ENCODE peak calls at places on chromosome 22, in four cellular contexts. E is tibial nerve, P is AG04450, Y is kidney. H is an unnamed sample.

GRCh38 chr22:42945736-42946135 is 69.2 kb downstream of the PACSIN2 start:
- DNase-seq in E (no peak), P (no peak), Y (no peak), H (no peak)

GRCh38 chr22:39471421-39472141 is 14.8 kb downstream of the MGAT3 start:
- DNase-seq in E (no peak), P (no peak), Y (no peak), H (no peak)

GRCh38 chr22:20524004-20524481 is 16.6 kb downstream of the MED15 start:
- DNase-seq in E (no peak), P (no peak), Y (no peak), H (no peak)

GRCh38 chr22:31820655-31821054 is 66.8 kb downstream of the DEPDC5 start:
- DNase-seq in E (no peak), P (no peak), Y (no peak), H (no peak)

GRCh38 chr22:33247758-33248157 is 189.6 kb upstream of the SYN3 start:
- DNase-seq in E (no peak), P (no peak), Y (no peak), H (no peak)

GRCh38 chr22:25109878-25110595 is 89.6 kb upstream of the CRYBB3 start:
- DNase-seq in E (no peak), P (no peak), Y (no peak), H (no peak)

GRCh38 chr22:29481265-29482000 is 1.4 kb downstream of the NEFH start:
- DNase-seq in E (no peak), P (no peak), Y (no peak), H (no peak)

GRCh38 chr22:24325105-24325757 is 54.6 kb downstream of the SPECC1L start:
- DNase-seq in E (no peak), P (peak; percentile 57), Y (no peak), H (no peak)

GRCh38 chr22:43862074-43862881 is at the start of gene SULT4A1:
- DNase-seq in E (no peak), P (no peak), Y (peak; percentile 59), H (no peak)

GRCh38 chr22:24434472-24435322 is 7.3 kb downstream of the ADORA2A start:
- DNase-seq in E (no peak), P (no peak), Y (peak; percentile 87), H (peak; percentile 61)

GRCh38 chr22:43483669-43484068 is 71.9 kb downstream of the MPPED1 start:
- DNase-seq in E (no peak), P (no peak), Y (peak; percentile 45), H (no peak)

GRCh38 chr22:44029069-44029468 is 5.0 kb downstream of the PARVB start:
- DNase-seq in E (no peak), P (no peak), Y (no peak), H (no peak)

GRCh38 chr22:30861688-30862552 is 106.7 kb downstream of the MORC2 start:
- DNase-seq in E (peak; percentile 6), P (no peak), Y (peak; percentile 57), H (peak; percentile 7)

GRCh38 chr22:43162412-43163150 is 11.2 kb downstream of the TSPO start:
- DNase-seq in E (no peak), P (no peak), Y (peak; percentile 71), H (no peak)

GRCh38 chr22:25706197-25706596 is 35.8 kb upstream of the MYO18B start:
- DNase-seq in E (no peak), P (no peak), Y (no peak), H (no peak)

GRCh38 chr22:35352214-35353111 is 28.4 kb upstream of the HMOX1 start:
- DNase-seq in E (peak; percentile 35), P (no peak), Y (peak; percentile 92), H (peak; percentile 84)

GRCh38 chr22:20141186-20142077 is 9.4 kb downstream of the CCDC188 start:
- DNase-seq in E (no peak), P (peak; percentile 50), Y (no peak), H (no peak)

GRCh38 chr22:32591620-32592019 is 117.0 kb downstream of the FBXO7 start:
- DNase-seq in E (no peak), P (no peak), Y (no peak), H (no peak)

GRCh38 chr22:39598017-39598965 is 27.7 kb downstream of the CACNA1I start:
- DNase-seq in E (no peak), P (no peak), Y (peak; percentile 81), H (no peak)

GRCh38 chr22:41654322-41654721 is 33.2 kb downstream of the XRCC6 start:
- DNase-seq in E (no peak), P (no peak), Y (no peak), H (no peak)

GRCh38 chr22:22936190-22936914 is 48.7 kb downstream of the IGLL5 start:
- DNase-seq in E (no peak), P (no peak), Y (no peak), H (no peak)

GRCh38 chr22:22935546-22936157 is 48.0 kb downstream of the IGLL5 start:
- DNase-seq in E (no peak), P (no peak), Y (peak; percentile 76), H (no peak)

GRCh38 chr22:22934543-22935055 is 47.0 kb downstream of the IGLL5 start:
- DNase-seq in E (no peak), P (no peak), Y (peak; percentile 51), H (no peak)

GRCh38 chr22:22933807-22934542 is 46.4 kb downstream of the IGLL5 start:
- DNase-seq in E (no peak), P (no peak), Y (peak; percentile 58), H (no peak)

DNA sequence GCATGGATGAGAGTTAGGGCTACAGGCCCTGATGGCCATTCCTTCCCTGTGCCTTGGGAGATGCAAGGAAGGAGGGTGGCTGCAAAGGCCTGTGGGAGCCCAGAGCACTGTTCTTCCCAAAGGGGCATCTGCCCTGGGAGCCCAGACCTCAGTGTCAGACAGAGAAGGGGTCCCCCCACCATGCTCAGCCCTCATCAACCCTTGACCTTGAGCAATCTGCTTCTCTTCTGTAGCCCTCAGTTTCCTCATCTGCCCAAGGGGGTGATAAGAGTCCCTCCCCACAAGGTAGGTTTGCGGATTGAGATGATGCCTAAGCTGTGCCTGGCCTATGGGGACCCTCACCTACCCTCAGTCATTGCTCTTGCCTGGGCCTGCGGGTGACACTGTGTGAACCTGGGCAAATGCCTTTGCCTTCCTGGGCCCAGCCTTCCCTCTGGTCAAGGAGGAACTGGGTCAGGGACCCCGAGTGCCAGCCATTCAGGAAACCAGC is 47.5 kb downstream of the IGLL5 start:
- DNase-seq in E (no peak), P (no peak), Y (peak; percentile 53), H (no peak)
- H3K4me3 ChIP-seq in E (no peak overlapping the region), P (no peak overlapping the region), Y (no peak overlapping the region), H (no peak overlapping the region)

GRCh38 chr22:49393526-49393925 is 434.1 kb downstream of the BRD1 start:
- DNase-seq in E (no peak), P (no peak), Y (no peak), H (no peak)

GRCh38 chr22:49395617-49396016 is 432.1 kb downstream of the BRD1 start:
- DNase-seq in E (no peak), P (no peak), Y (no peak), H (no peak)

GRCh38 chr22:49392841-49393510 is 434.7 kb downstream of the BRD1 start:
- DNase-seq in E (no peak), P (no peak), Y (no peak), H (no peak)

GRCh38 chr22:49392247-49392646 is 435.4 kb downstream of the BRD1 start:
- DNase-seq in E (no peak), P (no peak), Y (no peak), H (no peak)

DNA sequence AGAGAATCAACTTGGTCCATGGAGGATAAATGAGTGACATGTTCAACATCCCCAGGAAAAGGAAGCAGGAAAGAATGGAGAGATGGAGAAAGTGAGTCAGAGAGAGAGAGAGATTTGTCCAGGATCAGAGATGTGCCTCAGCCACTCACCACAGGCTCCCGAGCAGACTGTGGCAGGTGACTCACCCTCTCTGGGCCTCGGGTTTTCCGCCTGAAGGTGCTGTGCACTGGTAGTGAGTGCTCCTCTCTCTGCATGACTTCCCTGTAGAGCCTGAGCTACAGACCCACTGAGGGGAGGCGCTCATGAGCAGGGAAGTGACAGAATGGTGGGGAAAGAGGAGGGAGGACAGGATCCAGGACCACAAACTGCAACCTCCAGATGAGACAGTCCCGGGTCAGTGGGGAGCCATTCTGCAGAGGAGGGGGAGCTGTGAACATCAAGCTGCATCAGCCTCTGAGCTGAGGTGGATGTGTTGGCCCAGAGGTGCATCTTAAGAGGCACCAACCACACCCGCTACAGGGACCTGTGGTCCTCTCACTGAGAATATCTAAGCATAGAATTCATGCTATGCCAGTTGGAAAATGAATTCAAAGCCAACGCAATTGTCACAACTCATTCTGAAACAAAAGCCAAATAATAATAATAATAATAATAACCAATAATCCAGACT is 433.4 kb downstream of the BRD1 start:
- DNase-seq in E (no peak), P (no peak), Y (no peak), H (no peak)
- H3K9me3 ChIP-seq in E (peaks cover 31% of the 10 kb centered on the region), P (peaks cover 77% of the 10 kb centered on the region), Y (no peaks in the 10 kb centered on the region), H (peaks cover 8% of the 10 kb centered on the region)

GRCh38 chr22:21651521-21652009 is 9.5 kb downstream of the SDF2L1 start:
- DNase-seq in E (no peak), P (no peak), Y (no peak), H (no peak)

GRCh38 chr22:21650823-21651520 is 8.9 kb downstream of the SDF2L1 start:
- DNase-seq in E (no peak), P (no peak), Y (no peak), H (no peak)

GRCh38 chr22:21650280-21650679 is 8.2 kb downstream of the SDF2L1 start:
- DNase-seq in E (no peak), P (no peak), Y (no peak), H (no peak)

GRCh38 chr22:21652547-21653545 is 10.7 kb downstream of the SDF2L1 start:
- DNase-seq in E (no peak), P (no peak), Y (no peak), H (no peak)

DNA sequence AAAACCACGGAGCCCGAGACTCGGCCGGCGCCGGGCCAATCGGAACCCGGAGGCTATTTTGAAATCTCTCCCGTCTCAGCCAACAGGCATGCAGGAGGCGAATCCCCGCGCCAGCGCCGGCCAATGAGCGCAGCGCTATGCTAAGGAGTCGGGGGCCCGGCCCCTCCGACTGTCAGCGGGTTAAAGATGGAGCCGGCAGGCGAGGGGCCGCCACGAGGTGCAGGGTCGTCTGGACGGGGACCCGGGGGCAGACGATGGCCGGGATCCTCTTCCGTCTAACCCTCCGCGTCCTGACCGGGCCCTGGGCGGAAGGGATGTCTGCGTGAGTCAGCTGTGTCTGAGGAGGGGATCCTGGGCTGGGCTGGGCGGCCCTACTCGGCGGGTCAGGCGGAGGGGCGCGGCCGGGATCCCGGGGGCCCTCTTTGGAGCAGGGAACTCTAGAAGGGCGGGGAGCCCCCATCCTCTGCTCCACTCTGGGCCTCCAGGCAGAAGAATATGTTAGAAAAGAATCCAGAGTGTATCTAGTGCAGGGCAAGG is 10.0 kb downstream of the SDF2L1 start:
- DNase-seq in E (peak; percentile 78), P (peak; percentile 56), Y (peak; percentile 94), H (peak; percentile 89)
- H3K27ac ChIP-seq in E (no peak overlapping the region), P (peak overlapping the region; percentile 47), Y (no peak overlapping the region), H (no peak overlapping the region)

DNA sequence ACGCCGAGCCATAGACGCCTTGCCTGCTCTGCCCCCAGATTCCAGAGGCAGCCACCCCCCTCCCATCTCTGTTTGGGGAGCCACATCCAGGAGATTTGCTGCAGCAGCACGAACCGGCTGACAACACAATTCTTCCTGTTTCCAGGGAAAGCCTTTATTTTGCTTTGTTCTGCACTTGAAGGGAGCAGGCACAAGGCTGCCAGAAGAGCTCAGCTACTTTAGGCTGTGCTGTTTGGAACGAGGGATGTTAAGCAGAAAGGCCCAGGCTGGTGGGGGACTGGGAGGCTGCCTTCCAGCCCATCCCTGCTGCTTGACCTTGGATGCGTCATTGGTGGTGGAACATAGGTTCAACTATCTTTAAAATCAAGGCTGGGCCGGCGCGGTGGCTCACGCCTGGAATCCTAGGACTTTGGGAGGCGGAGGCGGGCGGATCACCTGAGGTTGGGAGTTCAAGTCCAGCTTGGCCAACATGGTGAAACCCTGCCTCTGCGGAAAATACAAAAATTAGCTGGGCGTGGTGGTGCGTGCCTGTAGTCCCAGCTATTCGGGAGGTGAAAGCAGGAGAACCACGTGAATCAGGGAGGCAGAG is 243.9 kb downstream of the MIAT start:
- DNase-seq in E (no peak), P (no peak), Y (peak; percentile 67), H (no peak)
- H3K4me3 ChIP-seq in E (no peak overlapping the region), P (no peak overlapping the region), Y (no peak overlapping the region), H (no peak overlapping the region)

H was measured in tibial artery.